ENCODE peak calls at places on chromosome 14, in four cellular contexts. One of them, this sample, is unnamed.

GRCh38 chr14:35940291-35940690 is 114.2 kb downstream of the BRMS1L start:
- DNase-seq in body of pancreas: no peak
- DNase-seq in upper lobe of right lung: no peak
- DNase-seq in A549: no peak
- DNase-seq in this sample: no peak

GRCh38 chr14:65128096-65128495 is 25.8 kb upstream of the MAX start:
- DNase-seq in A549: no peak
- DNase-seq in body of pancreas: no peak
- DNase-seq in upper lobe of right lung: no peak
- DNase-seq in this sample: no peak

GRCh38 chr14:101033446-101034165 is 130.1 kb upstream of the RTL1 start:
- DNase-seq in A549: no peak
- DNase-seq in upper lobe of right lung: peak; percentile 45
- DNase-seq in body of pancreas: no peak
- DNase-seq in this sample: peak; percentile 22

GRCh38 chr14:104450811-104451401 is 128.7 kb upstream of the C14orf180 start:
- DNase-seq in body of pancreas: peak; percentile 4
- DNase-seq in A549: no peak
- DNase-seq in upper lobe of right lung: peak; percentile 53
- DNase-seq in this sample: peak; percentile 24

GRCh38 chr14:105347587-105347968 is 33.0 kb downstream of the PACS2 start:
- DNase-seq in body of pancreas: no peak
- DNase-seq in A549: no peak
- DNase-seq in upper lobe of right lung: no peak
- DNase-seq in this sample: no peak

GRCh38 chr14:42804146-42804545 is 1197.5 kb downstream of the LRFN5 start:
- DNase-seq in upper lobe of right lung: no peak
- DNase-seq in body of pancreas: no peak
- DNase-seq in A549: no peak
- DNase-seq in this sample: no peak

GRCh38 chr14:70660967-70661871 is 19.5 kb downstream of the TTC9 start:
- DNase-seq in A549: no peak
- DNase-seq in body of pancreas: peak; percentile 35
- DNase-seq in upper lobe of right lung: no peak
- DNase-seq in this sample: no peak

GRCh38 chr14:71682337-71682736 is 249.9 kb upstream of the RGS6 start:
- DNase-seq in A549: no peak
- DNase-seq in upper lobe of right lung: no peak
- DNase-seq in body of pancreas: no peak
- DNase-seq in this sample: no peak

GRCh38 chr14:73761621-73762355 is 47.6 kb upstream of the PNMA1 start:
- DNase-seq in body of pancreas: no peak
- DNase-seq in upper lobe of right lung: no peak
- DNase-seq in A549: no peak
- DNase-seq in this sample: no peak

GRCh38 chr14:41403360-41403759 is 203.3 kb upstream of the LRFN5 start:
- DNase-seq in upper lobe of right lung: no peak
- DNase-seq in A549: no peak
- DNase-seq in body of pancreas: no peak
- DNase-seq in this sample: no peak

GRCh38 chr14:75258079-75258802 is 20.4 kb upstream of the FOS start:
- DNase-seq in body of pancreas: peak; percentile 75
- DNase-seq in A549: no peak
- DNase-seq in upper lobe of right lung: peak; percentile 64
- DNase-seq in this sample: no peak

GRCh38 chr14:51490205-51490604 is 161.5 kb upstream of the FRMD6 start:
- DNase-seq in upper lobe of right lung: no peak
- DNase-seq in A549: no peak
- DNase-seq in body of pancreas: no peak
- DNase-seq in this sample: no peak

GRCh38 chr14:64684091-64684490 is 20.1 kb upstream of the PLEKHG3 start:
- DNase-seq in upper lobe of right lung: no peak
- DNase-seq in body of pancreas: peak; percentile 49
- DNase-seq in A549: no peak
- DNase-seq in this sample: no peak

GRCh38 chr14:75234173-75234855 is 44.3 kb upstream of the FOS start:
- DNase-seq in body of pancreas: peak; percentile 28
- DNase-seq in A549: no peak
- DNase-seq in upper lobe of right lung: peak; percentile 73
- DNase-seq in this sample: no peak

GRCh38 chr14:97185186-97185585 is 388.0 kb downstream of the VRK1 start:
- DNase-seq in body of pancreas: no peak
- DNase-seq in upper lobe of right lung: no peak
- DNase-seq in A549: no peak
- DNase-seq in this sample: peak; percentile 70

DNA sequence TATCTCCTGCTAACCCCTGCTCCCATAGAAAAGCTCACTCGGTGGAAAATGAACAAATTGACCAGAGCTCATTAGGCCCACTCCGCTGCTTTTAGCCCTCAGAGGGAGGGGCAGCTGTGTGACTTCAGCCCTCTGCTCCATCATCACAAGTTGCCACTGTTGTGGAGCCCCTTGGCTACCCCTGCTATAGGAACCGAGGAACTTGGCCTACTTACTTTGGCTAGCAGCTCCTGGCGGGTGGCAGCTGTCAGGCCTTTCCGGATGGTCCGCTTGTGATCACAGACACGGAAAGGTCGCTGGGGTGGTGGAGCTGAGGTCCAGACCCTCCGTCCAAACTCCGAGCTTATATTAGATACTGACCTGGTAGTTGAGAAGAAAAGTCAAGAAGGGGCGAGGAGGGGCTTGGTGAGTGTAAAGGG is 612 bp downstream of the CIDEB start:
- DNase-seq in A549: no peak
- DNase-seq in body of pancreas: peak; percentile 50
- DNase-seq in upper lobe of right lung: no peak
- DNase-seq in this sample: no peak
- H3K4me1 ChIP-seq in A549: peaks cover 16% of the 10 kb centered on the region
- H3K4me1 ChIP-seq in body of pancreas: peaks cover 62% of the 10 kb centered on the region
- H3K4me1 ChIP-seq in upper lobe of right lung: peaks cover 32% of the 10 kb centered on the region
- H3K4me1 ChIP-seq in this sample: no peaks in the 10 kb centered on the region

GRCh38 chr14:68631058-68631690 is 161.7 kb downstream of the ZFP36L1 start:
- DNase-seq in body of pancreas: no peak
- DNase-seq in upper lobe of right lung: no peak
- DNase-seq in A549: no peak
- DNase-seq in this sample: no peak

GRCh38 chr14:68632591-68632895 is 160.3 kb downstream of the ZFP36L1 start:
- DNase-seq in upper lobe of right lung: no peak
- DNase-seq in body of pancreas: no peak
- DNase-seq in A549: no peak
- DNase-seq in this sample: no peak

GRCh38 chr14:68630611-68631013 is 162.3 kb downstream of the ZFP36L1 start:
- DNase-seq in upper lobe of right lung: no peak
- DNase-seq in body of pancreas: no peak
- DNase-seq in A549: no peak
- DNase-seq in this sample: peak; percentile 12

GRCh38 chr14:68633131-68633991 is 159.5 kb downstream of the ZFP36L1 start:
- DNase-seq in upper lobe of right lung: peak; percentile 55
- DNase-seq in body of pancreas: no peak
- DNase-seq in A549: no peak
- DNase-seq in this sample: peak; percentile 30

DNA sequence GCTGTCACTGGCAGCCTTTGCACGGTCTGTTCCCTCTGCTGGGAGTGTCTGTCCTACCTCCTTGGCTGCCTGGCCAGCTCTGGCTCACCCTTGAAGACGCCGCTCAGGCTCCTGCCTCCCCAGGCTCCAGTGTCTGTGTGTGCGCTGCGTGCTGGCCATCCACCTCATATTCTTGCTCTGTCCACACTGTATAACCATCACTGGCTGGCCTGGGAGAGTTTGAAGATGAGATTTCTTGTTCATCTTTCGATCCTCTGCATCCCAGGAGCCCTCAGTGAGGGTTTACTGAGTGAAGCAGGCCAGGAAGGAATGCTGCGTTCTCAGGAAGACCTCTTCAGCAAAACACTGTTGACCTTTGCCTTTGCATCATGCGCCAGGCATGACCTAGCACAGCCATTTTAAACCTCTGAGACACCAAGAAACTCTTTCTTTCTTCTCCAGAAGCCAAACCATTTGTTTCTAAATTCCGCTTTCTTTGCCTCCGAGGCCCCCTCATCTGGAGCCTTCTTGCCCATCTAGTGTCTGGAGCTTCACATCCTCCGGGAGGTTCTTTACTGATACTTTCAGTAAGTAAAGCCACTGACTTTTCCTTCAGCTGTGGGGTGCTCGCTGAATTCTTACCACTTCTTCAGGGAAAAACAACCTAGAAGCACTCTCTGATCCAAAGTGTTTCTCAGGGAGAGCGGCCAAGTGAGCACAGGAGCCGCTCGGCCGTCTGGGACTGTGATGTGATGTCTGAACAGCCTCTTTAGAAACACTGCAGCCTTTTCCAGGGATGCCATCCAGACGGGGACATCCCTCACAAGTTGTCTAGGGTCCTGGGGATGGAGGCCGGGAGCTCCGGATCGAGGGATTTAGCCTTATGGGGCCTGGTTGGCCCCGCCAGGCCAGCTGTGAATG is 160.9 kb downstream of the ZFP36L1 start:
- DNase-seq in body of pancreas: no peak
- DNase-seq in upper lobe of right lung: peak; percentile 49
- DNase-seq in A549: no peak
- DNase-seq in this sample: peak; percentile 31
- H3K4me1 ChIP-seq in body of pancreas: peaks cover 47% of the 10 kb centered on the region
- H3K4me1 ChIP-seq in upper lobe of right lung: peaks cover 27% of the 10 kb centered on the region
- H3K4me1 ChIP-seq in A549: no peaks in the 10 kb centered on the region
- H3K4me1 ChIP-seq in this sample: peaks cover 6% of the 10 kb centered on the region

GRCh38 chr14:99572173-99572999 is 31.6 kb downstream of the CCDC85C start:
- DNase-seq in upper lobe of right lung: no peak
- DNase-seq in body of pancreas: peak; percentile 55
- DNase-seq in A549: no peak
- DNase-seq in this sample: no peak
- H3K4me1 ChIP-seq in upper lobe of right lung: peaks cover 66% of the 10 kb centered on the region
- H3K4me1 ChIP-seq in body of pancreas: peaks cover 100% of the 10 kb centered on the region
- H3K4me1 ChIP-seq in A549: peaks cover 96% of the 10 kb centered on the region
- H3K4me1 ChIP-seq in this sample: peaks cover 78% of the 10 kb centered on the region

DNA sequence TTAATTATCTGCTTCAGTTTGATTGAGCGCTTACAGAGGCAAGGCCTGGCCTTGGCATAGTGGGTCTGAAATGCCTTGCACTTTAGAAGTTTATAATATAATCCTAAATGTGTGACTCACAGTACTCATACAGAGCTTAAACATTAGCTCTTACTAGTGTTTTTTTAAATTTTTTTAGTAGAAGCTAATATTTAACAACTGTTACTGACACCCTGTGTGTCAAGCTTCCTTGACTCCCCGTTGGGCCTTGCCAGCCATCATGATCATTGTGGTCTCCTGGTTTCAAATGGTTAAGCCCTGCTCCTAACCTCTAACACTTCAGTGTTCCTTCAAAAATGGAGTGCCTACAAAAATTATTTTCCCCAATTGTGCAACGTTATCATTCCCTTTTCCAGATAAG is 126.9 kb downstream of the GALC start:
- DNase-seq in A549: no peak
- DNase-seq in upper lobe of right lung: no peak
- DNase-seq in body of pancreas: no peak
- DNase-seq in this sample: no peak
- H3K4me1 ChIP-seq in A549: no peaks in the 10 kb centered on the region
- H3K4me1 ChIP-seq in upper lobe of right lung: no peaks in the 10 kb centered on the region
- H3K4me1 ChIP-seq in body of pancreas: no peaks in the 10 kb centered on the region
- H3K4me1 ChIP-seq in this sample: peaks cover 24% of the 10 kb centered on the region

DNA sequence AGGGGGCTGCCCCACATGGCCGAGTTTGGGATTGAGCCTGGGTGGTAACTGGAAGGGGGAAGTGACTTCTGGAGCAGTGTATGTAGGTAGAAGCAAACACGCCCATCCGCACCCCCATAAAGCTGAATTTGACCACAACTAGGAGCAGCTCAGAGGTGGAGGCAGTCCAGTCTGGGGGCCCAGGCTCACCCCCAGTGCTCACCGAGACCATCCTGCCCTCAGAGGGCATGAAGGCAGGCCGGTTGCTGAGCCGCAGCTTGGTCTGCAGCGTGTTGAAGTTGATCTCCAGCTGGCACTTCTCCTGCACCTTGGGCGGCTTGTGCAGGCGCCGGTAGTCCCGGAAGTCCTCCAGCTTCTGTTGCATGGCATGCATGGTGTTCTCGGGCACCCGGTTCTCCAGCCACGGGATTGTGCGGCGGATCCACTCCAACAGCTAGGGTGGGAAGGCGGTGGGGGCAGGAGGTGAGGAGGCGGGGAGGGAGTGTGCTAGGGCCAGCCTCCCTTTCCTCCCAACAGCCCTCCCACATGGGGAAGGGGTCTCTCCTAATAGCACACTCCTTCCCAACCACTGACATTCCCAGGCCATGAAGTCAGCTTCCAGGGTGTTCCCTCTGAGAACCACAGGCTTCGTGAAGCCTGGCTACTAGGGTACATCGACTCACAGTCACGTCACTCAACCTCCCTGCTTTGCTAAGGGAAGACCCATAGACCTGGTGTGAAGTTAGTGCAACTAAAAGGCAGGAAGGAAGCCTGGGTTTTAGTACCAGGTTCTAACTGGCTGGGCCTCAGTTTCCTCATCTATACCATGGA is 87.0 kb downstream of the ACTN1 start:
- DNase-seq in upper lobe of right lung: peak; percentile 41
- DNase-seq in A549: no peak
- DNase-seq in body of pancreas: no peak
- DNase-seq in this sample: no peak
- H3K4me1 ChIP-seq in upper lobe of right lung: no peaks in the 10 kb centered on the region
- H3K4me1 ChIP-seq in A549: no peaks in the 10 kb centered on the region
- H3K4me1 ChIP-seq in body of pancreas: no peaks in the 10 kb centered on the region
- H3K4me1 ChIP-seq in this sample: no peaks in the 10 kb centered on the region